ENCODE peak calls at places on chromosomes 4 and X, in four cellular contexts. F is OCI-LY7, U is HCT116, L is hepatocyte. X is an unnamed sample.

GRCh38 chr4:42050850-42051249 is 60.5 kb downstream of the SLC30A9 start:
- DNase-seq in F (no peak), U (no peak), L (no peak), X (no peak)

GRCh38 chr4:105923507-105924238 is 28.4 kb downstream of the NPNT start:
- DNase-seq in F (no peak), L (peak; percentile 78), U (peak; percentile 54), X (no peak)

GRCh38 chr4:11525085-11525484 is 96.4 kb upstream of the HS3ST1 start:
- DNase-seq in L (no peak), U (no peak), F (no peak), X (no peak)

GRCh38 chr4:81631958-81632439 is 160.3 kb upstream of the RASGEF1B start:
- DNase-seq in U (no peak), L (peak; percentile 55), F (peak; percentile 44), X (no peak)

GRCh38 chrX:149274516-149275105 is 230.5 kb downstream of the IDS start:
- DNase-seq in F (no peak), L (no peak), U (no peak), X (no peak)

GRCh38 chr4:176274441-176274840 is 5.4 kb upstream of the ASB5 start:
- DNase-seq in F (no peak), U (no peak), L (no peak), X (no peak)

GRCh38 chr4:55549888-55550287 is 3.2 kb upstream of the CLOCK start:
- DNase-seq in U (peak; percentile 98), F (no peak), L (peak; percentile 51), X (no peak)

GRCh38 chr4:102723511-102723910 is 37.3 kb downstream of the MANBA start:
- DNase-seq in F (no peak), U (no peak), L (no peak), X (no peak)

GRCh38 chrX:54063361-54063760 is 19.1 kb upstream of the PHF8 start:
- DNase-seq in F (no peak), L (no peak), U (no peak), X (no peak)

GRCh38 chrX:12419591-12419990 is 281.3 kb downstream of the FRMPD4 start:
- DNase-seq in L (no peak), F (no peak), U (no peak), X (no peak)

GRCh38 chr4:69025191-69025998 is 70.9 kb upstream of the UGT2B7 start:
- DNase-seq in L (peak; percentile 41), F (peak; percentile 1), U (peak; percentile 2), X (no peak)

GRCh38 chrX:124212622-124213021 is 119.8 kb upstream of the TEX13D start:
- DNase-seq in L (no peak), F (peak; percentile 11), U (no peak), X (peak; percentile 73)

GRCh38 chr4:122480023-122480422 is 23.5 kb upstream of the IL2 start:
- DNase-seq in L (peak; percentile 5), U (no peak), F (no peak), X (no peak)

GRCh38 chr4:82216231-82216630 is 157.6 kb downstream of the HNRNPD start:
- DNase-seq in U (no peak), F (no peak), L (no peak), X (no peak)

GRCh38 chrX:19204623-19205022 is 82.4 kb upstream of the ADGRG2 start:
- DNase-seq in L (no peak), F (no peak), U (no peak), X (no peak)

GRCh38 chr4:68570122-68570507 is 6.0 kb downstream of the UGT2B17 start:
- DNase-seq in L (no peak), U (no peak), F (no peak), X (no peak)

GRCh38 chr4:29549308-29549707 is 1170.9 kb upstream of the PCDH7 start:
- DNase-seq in L (no peak), F (no peak), U (no peak), X (no peak)

GRCh38 chrX:3806630-3807029 is 93.2 kb upstream of the PRKX start:
- DNase-seq in F (no peak), U (no peak), L (no peak), X (no peak)

GRCh38 chr4:42302348-42302747 is 94.9 kb upstream of the SHISA3 start:
- DNase-seq in L (peak; percentile 30), U (peak; percentile 43), F (peak; percentile 42), X (peak; percentile 18)

GRCh38 chrX:110015027-110015426 is 12.1 kb downstream of the TMEM164 start:
- DNase-seq in U (no peak), F (no peak), L (no peak), X (no peak)

GRCh38 chr4:153518637-153519384 is 52.7 kb downstream of the TMEM131L start:
- DNase-seq in L (peak; percentile 34), F (no peak), U (no peak), X (peak; percentile 72)

GRCh38 chr4:146335763-146336412 is 121.5 kb downstream of the REELD1 start:
- DNase-seq in L (no peak), U (no peak), F (no peak), X (no peak)

GRCh38 chr4:16029329-16029728 is 54.5 kb downstream of the PROM1 start:
- DNase-seq in F (no peak), L (no peak), U (no peak), X (no peak)

GRCh38 chr4:83114576-83114975 is at the start of gene PLAC8:
- DNase-seq in U (no peak), F (no peak), L (peak; percentile 51), X (peak; percentile 60)

GRCh38 chr4:165118256-165118909 is 5.7 kb upstream of the TMEM192 start:
- DNase-seq in U (no peak), F (no peak), L (no peak), X (no peak)

GRCh38 chr4:913280-913618 is 18.9 kb downstream of the GAK start:
- DNase-seq in L (no peak), U (no peak), F (no peak), X (no peak)

GRCh38 chr4:914531-914930 is 17.6 kb downstream of the GAK start:
- DNase-seq in F (no peak), U (no peak), L (no peak), X (no peak)

GRCh38 chr4:915041-915474 is 17.1 kb downstream of the GAK start:
- DNase-seq in F (no peak), L (no peak), U (no peak), X (no peak)

GRCh38 chr4:917466-917865 is 14.7 kb downstream of the GAK start:
- DNase-seq in F (no peak), U (no peak), L (no peak), X (no peak)

DNA sequence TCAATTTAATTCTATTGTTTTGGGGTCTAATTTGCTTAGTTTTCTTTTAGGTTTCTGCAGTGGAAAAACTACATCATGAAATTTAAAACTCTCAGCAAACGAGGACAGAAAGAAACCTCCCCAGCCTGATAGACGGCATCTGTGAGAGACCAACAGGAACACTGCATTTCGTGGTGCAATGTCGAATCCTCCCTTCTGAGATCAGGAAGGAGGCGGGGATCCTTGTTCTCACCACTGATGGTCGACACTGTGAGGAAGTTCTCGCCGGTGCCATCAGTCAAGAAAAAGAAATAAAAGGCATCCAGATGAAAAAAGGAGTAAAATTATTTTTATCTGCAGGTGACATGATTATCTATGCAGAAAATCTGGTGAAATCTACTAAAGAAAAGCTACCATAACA is 16.5 kb downstream of the GAK start:
- DNase-seq in L (no peak), F (peak; percentile 33), U (no peak), X (peak; percentile 17)
- H4K20me1 ChIP-seq in L (peaks cover 53% of the 10 kb centered on the region), F (no peaks in the 10 kb centered on the region), U (peaks cover 5% of the 10 kb centered on the region), X (peaks cover 80% of the 10 kb centered on the region)

GRCh38 chr4:152448038-152448437 is 87.9 kb downstream of the FBXW7 start:
- DNase-seq in U (no peak), F (no peak), L (no peak), X (no peak)

GRCh38 chr4:152443859-152444258 is 92.0 kb downstream of the FBXW7 start:
- DNase-seq in U (no peak), F (no peak), L (no peak), X (no peak)

GRCh38 chr4:152454398-152455011 is 81.4 kb downstream of the FBXW7 start:
- DNase-seq in L (peak; percentile 17), F (peak; percentile 47), U (no peak), X (no peak)

GRCh38 chr4:152451496-152451895 is 84.4 kb downstream of the FBXW7 start:
- DNase-seq in L (no peak), F (no peak), U (no peak), X (no peak)

DNA sequence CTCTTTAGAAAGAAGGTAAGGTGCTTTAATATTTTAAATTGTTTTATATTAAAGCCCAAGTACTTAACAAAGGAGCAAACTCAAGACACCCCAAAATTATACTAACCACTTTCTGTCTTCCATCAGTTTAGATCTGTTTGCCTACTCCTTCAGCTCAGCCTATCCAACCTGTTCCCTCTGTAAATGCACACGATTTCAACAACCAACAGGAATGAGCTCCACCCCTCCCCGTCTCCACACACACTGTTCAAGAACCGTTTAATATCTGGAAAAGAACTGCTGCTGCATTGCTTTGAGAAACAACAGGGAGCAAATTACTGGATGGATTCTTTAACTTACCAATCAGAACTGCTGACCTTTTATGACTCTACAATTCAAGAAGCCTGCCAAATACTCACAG is 87.1 kb downstream of the FBXW7 start:
- DNase-seq in L (no peak), U (no peak), F (no peak), X (no peak)
- H4K20me1 ChIP-seq in L (no peaks in the 10 kb centered on the region), U (no peaks in the 10 kb centered on the region), F (no peaks in the 10 kb centered on the region), X (peaks cover 5% of the 10 kb centered on the region)

DNA sequence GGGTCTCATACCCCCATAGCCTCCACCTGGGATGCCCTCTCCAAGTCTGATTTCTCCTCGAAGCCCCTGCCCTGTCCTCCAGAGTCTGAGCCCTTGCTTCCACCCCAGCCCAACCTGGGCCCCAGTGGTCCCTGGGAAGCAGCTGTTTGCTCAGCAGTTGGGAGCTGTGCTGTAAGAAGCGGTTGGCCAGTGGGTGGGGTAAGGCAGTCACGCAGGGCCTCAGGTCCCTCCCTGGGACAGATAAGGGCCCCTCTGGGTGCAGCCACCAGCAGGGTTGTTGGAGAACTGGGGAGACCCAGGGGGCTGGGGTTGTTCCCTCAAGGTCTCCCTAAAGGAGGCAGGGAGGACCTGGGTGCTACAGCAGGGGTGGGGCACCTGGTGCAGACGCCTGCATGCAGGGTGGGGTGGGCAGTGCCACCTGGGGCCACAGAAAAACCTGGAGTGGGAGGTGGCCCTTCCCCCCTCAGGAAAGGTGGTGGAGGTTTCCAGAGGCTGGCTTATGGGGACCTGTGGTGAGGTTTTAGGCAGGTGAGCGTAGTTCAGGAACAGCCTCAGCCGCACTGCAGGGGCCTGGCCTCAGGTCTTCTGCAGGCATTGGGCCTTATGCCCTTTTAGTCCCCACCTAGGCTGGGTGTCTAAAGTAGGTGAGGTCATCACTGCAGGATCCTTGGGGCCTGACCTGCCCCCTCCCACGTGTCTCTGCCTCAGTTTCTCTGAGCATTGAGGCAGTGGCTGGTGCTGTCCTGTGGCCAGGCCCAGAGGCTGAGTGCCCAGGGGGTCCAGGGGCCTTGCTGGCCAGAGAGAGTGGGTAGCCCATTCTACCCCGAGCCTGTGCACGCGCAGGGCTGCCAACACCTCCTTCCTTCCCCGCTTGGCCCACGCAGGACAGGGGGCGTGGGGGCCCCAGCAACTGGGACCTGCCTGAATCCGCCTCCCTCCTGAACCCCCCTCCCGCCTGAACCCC is 3.1 kb upstream of the SLC26A1 start:
- DNase-seq in F (no peak), U (no peak), L (peak; percentile 61), X (no peak)
- H4K20me1 ChIP-seq in F (no peaks in the 10 kb centered on the region), U (no peaks in the 10 kb centered on the region), L (no peaks in the 10 kb centered on the region), X (peaks cover 14% of the 10 kb centered on the region)

DNA sequence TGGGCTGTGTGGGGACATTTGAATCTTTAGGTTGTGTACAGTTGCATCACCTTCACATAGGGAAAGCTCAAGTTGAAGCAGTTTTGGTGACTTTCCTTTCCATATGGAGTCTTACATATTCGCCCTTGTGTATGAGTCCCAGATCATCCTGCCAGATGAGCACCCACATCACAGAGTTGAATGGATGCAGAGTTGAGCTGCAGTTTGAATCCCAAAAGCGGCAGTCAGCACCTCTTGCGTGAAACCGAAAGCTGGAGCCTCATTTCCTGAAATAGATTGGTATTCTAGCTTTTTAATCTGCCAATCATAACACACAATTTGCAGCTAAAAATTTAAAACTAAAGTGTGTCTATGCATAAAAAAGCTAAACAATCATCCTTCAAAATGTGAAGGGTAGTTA is 162.9 kb upstream of the DIPK2B start:
- DNase-seq in L (no peak), U (no peak), F (no peak), X (no peak)
- H4K20me1 ChIP-seq in L (no peaks in the 10 kb centered on the region), U (no peaks in the 10 kb centered on the region), F (no peaks in the 10 kb centered on the region), X (no peaks in the 10 kb centered on the region)

X was measured in DND-41.